ENCODE peak calls at places on chromosomes 11 and 22, in nine cellular contexts. M is neuronal stem cell, X is IMR-90, L is A549, T is heart left ventricle, O is lower lobe of right lung, H is Peyer's patch, F is fibroblast of lung, C is AG04449. G is an unnamed sample.

GRCh38 chr11:68297812-68298658 is 14.4 kb upstream of the LRP5 start:
- DNase-seq in O (peak), X (peak), H (peak), L (peak), M (peak), F (peak), C (no peak), T (peak), G (peak)

GRCh38 chr11:117851091-117851490 is 25.4 kb downstream of the FXYD6 start:
- DNase-seq in X (peak), F (peak), O (no peak), C (no peak), H (no peak), M (no peak), L (no peak), T (peak), G (no peak)

GRCh38 chr11:20000393-20001134 is 159.7 kb downstream of the DBX1 start:
- DNase-seq in T (peak), X (no peak), M (peak), O (peak), F (no peak), C (no peak), L (no peak), H (no peak), G (no peak)

GRCh38 chr11:129960216-129961214 is 42.1 kb downstream of the PRDM10 start:
- DNase-seq in C (peak), F (peak), H (no peak), M (no peak), T (no peak), X (peak), L (peak), O (no peak), G (no peak)

GRCh38 chr11:111745719-111746504 is 20.3 kb downstream of the PPP2R1B start:
- DNase-seq in H (no peak), F (peak), X (peak), T (no peak), M (no peak), L (no peak), C (no peak), O (no peak), G (no peak)

GRCh38 chr11:2312232-2313042 is 10.6 kb downstream of the TSPAN32 start:
- DNase-seq in L (no peak), M (no peak), C (no peak), X (peak), H (peak), F (peak), T (peak), O (peak), G (peak)

GRCh38 chr22:44543781-44544181 is 45.7 kb upstream of the RTL6 start:
- DNase-seq in C (no peak), L (no peak), O (no peak), H (no peak), F (no peak), M (no peak), X (no peak), T (no peak), G (peak)

GRCh38 chr11:66371627-66372415 is at the start of gene SLC29A2:
- DNase-seq in M (peak), F (no peak), X (no peak), H (peak), T (peak), C (no peak), O (peak), L (peak), G (peak)

GRCh38 chr11:46273511-46274205 is 3.8 kb upstream of the CREB3L1 start:
- DNase-seq in H (peak), M (no peak), F (no peak), L (no peak), T (no peak), X (no peak), C (no peak), O (no peak), G (no peak)

GRCh38 chr11:119832132-119832531 is 103.1 kb upstream of the NECTIN1 start:
- DNase-seq in H (peak), F (no peak), X (no peak), L (no peak), O (no peak), T (no peak), C (no peak), M (no peak), G (no peak)

GRCh38 chr11:65586676-65587075 is 8.9 kb downstream of the KCNK7 start:
- DNase-seq in F (peak), X (no peak), T (no peak), M (peak), C (no peak), O (no peak), H (no peak), L (no peak), G (no peak)

GRCh38 chr22:44047891-44048301 is 23.8 kb downstream of the PARVB start:
- DNase-seq in H (no peak), O (no peak), T (no peak), F (no peak), M (no peak), X (no peak), C (no peak), L (no peak), G (no peak)

GRCh38 chr11:46865340-46865739 is 19.3 kb upstream of the CKAP5 start:
- DNase-seq in L (no peak), X (peak), C (peak), T (no peak), O (no peak), F (peak), H (no peak), M (no peak), G (no peak)

GRCh38 chr11:41394562-41395160 is 64.8 kb downstream of the LRRC4C start:
- DNase-seq in H (no peak), X (no peak), C (no peak), O (no peak), L (no peak), M (no peak), F (no peak), T (no peak), G (no peak)

GRCh38 chr11:126547161-126547560 is 191.7 kb downstream of the ST3GAL4 start:
- DNase-seq in M (no peak), F (peak), X (peak), T (no peak), H (no peak), O (no peak), L (no peak), C (peak), G (no peak)

GRCh38 chr11:40294343-40294723 is 1165.1 kb downstream of the LRRC4C start:
- DNase-seq in H (no peak), F (no peak), T (no peak), C (no peak), L (no peak), O (no peak), X (no peak), M (no peak), G (no peak)

GRCh38 chr11:44300881-44301855 is 8.8 kb downstream of the ALX4 start:
- DNase-seq in C (no peak), M (no peak), X (no peak), T (no peak), F (no peak), H (no peak), O (no peak), L (peak), G (no peak)
- H3K4me3 ChIP-seq in C (no peak), M (no peak), X (no peak), T (no peak), F (no peak), H (no peak), O (no peak), L (no peak), G (no peak)

GRCh38 chr22:36981247-36981775 is 37.9 kb downstream of the TST start:
- DNase-seq in F (no peak), H (no peak), X (no peak), T (no peak), M (no peak), C (no peak), L (no peak), O (no peak), G (no peak)

GRCh38 chr22:36979511-36979910 is 39.7 kb downstream of the TST start:
- DNase-seq in L (no peak), C (no peak), F (no peak), T (no peak), H (no peak), X (no peak), M (no peak), O (no peak), G (no peak)

GRCh38 chr22:36979016-36979415 is 40.2 kb downstream of the TST start:
- DNase-seq in C (no peak), O (no peak), L (no peak), T (no peak), X (no peak), F (no peak), M (no peak), H (no peak), G (no peak)

GRCh38 chr22:36977947-36978660 is 41.1 kb downstream of the TST start:
- DNase-seq in T (peak), M (peak), F (peak), H (peak), C (peak), O (peak), L (peak), X (peak), G (peak)

DNA sequence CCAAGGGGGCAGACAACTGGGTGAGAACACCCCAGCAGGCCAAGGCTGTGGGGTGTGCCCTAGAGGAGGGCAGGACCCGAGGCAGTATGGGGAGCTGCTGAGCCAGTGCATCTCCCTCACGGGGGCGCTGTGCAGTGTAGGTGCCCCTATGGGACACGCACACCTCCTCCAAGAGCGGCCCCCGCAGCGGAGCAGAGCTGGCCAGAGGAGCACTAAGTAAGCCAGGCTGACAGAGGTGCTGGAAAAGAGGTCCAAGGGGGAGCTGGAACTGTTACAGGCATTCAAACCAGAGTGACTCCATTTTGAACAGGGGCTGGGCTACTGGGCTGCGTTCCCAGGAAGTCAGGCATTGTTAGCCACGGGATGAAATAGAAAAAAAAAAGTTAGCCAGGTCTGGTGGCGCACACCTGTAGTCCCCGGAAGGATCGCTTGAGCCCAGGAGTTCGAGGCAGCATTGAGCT is 41.8 kb downstream of the TST start:
- DNase-seq in H (peak), O (peak), F (no peak), C (no peak), X (peak), M (peak), L (peak), T (peak), G (peak)
- H3K4me3 ChIP-seq in H (peak), O (peak), F (peak), C (peak), X (peak), M (peak), L (peak), T (peak), G (peak)

GRCh38 chr11:24344222-24344621 is 152.6 kb upstream of the LUZP2 start:
- DNase-seq in T (no peak), L (no peak), M (no peak), C (no peak), O (no peak), F (no peak), X (no peak), H (no peak), G (no peak)
- H3K4me3 ChIP-seq in T (no peak), L (no peak), M (no peak), C (no peak), O (no peak), F (no peak), X (no peak), H (no peak), G (no peak)

DNA sequence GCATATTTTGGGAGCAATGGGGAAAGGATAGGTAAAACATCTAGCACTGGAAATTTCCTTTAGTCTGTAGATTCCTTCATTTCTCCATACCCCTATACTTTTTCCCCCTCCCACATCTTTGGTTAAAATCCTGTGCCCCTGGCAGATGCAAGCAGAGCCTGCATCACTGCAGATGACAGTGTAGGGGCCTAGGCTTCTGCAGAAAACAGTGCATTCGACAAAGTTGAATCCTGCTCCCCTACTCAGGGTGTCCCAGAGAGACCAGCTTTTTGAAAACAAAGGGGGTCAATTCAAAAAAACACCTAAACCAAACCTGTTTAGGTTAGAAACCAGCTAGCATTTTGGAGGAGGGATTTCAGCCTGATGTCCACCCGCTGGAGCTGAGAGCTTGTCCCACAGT is 43.8 kb upstream of the BLID start:
- DNase-seq in C (no peak), L (no peak), O (no peak), H (no peak), X (no peak), F (no peak), M (no peak), T (no peak), G (no peak)
- H3K4me3 ChIP-seq in C (no peak), L (no peak), O (no peak), H (no peak), X (no peak), F (no peak), M (no peak), T (no peak), G (no peak)

GRCh38 chr11:6237903-6238302 is 986 bp upstream of the CNGA4 start:
- DNase-seq in T (no peak), O (no peak), C (no peak), H (no peak), M (no peak), F (no peak), X (no peak), L (no peak), G (no peak)

GRCh38 chr11:6240691-6241285 is 1.9 kb downstream of the CNGA4 start:
- DNase-seq in T (no peak), F (no peak), C (no peak), M (no peak), X (no peak), H (no peak), O (no peak), L (no peak), G (no peak)

GRCh38 chr11:6238902-6239301 is at the start of gene CNGA4:
- DNase-seq in C (no peak), M (no peak), H (no peak), F (no peak), T (no peak), O (no peak), X (no peak), L (no peak), G (no peak)

GRCh38 chr11:6241316-6241715 is 2.4 kb downstream of the CNGA4 start:
- DNase-seq in O (no peak), F (no peak), X (no peak), H (no peak), C (no peak), M (no peak), L (no peak), T (no peak), G (no peak)

DNA sequence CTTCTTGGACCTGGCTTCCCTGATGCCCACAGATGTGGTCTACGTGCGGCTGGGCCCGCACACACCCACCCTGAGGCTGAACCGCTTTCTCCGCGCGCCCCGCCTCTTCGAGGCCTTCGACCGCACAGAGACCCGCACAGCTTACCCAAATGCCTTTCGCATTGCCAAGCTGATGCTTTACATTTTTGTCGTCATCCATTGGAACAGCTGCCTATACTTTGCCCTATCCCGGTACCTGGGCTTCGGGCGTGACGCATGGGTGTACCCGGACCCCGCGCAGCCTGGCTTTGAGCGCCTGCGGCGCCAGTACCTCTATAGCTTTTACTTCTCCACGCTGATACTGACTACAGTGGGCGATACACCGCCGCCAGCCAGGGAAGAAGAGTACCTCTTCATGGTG is 1.2 kb downstream of the CNGA4 start:
- DNase-seq in C (no peak), L (no peak), H (peak), T (no peak), X (no peak), F (no peak), O (no peak), M (no peak), G (no peak)
- H3K4me3 ChIP-seq in C (no peak), L (no peak), H (no peak), T (no peak), X (no peak), F (no peak), O (no peak), M (no peak), G (no peak)

GRCh38 chr22:19958083-19959042 is 16.7 kb upstream of the TXNRD2 start:
- DNase-seq in C (no peak), F (peak), M (no peak), O (peak), L (no peak), H (no peak), X (peak), T (no peak), G (no peak)

GRCh38 chr22:19960491-19961200 is 19.0 kb upstream of the TXNRD2 start:
- DNase-seq in M (no peak), C (no peak), H (no peak), O (peak), F (no peak), T (no peak), L (no peak), X (no peak), G (no peak)

GRCh38 chr22:19959587-19960490 is 18.2 kb upstream of the TXNRD2 start:
- DNase-seq in H (no peak), O (peak), C (no peak), L (no peak), T (no peak), M (no peak), X (no peak), F (no peak), G (no peak)

GRCh38 chr22:19957445-19957844 is 15.8 kb upstream of the TXNRD2 start:
- DNase-seq in F (no peak), L (no peak), H (no peak), X (no peak), T (no peak), M (no peak), O (peak), C (no peak), G (no peak)

DNA sequence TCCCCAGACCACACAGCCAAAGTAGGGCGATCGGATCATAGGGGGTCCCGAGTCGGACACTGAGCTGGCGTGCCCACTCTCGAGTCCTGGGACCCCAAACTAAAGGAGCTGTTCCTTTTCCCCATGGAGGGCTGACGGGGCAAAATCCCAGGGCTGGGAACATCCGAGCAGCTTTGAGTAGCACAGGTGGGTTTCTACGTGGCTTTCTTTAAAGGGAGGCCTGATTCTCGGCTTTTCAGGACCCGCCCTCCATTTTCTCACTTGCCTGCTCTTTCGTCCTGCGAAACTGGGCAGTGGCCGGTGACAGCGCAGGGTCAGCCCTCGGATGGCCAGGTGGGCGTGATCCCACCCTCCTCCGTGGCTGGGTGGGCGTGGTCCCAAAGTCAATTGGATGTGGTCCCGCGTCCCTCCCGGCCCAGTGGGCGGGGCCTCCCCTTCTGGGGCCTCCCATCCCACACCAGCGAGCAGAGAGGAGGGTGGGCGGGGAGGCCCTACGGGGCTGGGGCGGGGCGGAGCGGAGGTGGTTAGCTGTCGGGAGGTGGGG is 17.5 kb upstream of the TXNRD2 start:
- DNase-seq in H (peak), F (peak), L (no peak), X (peak), O (peak), M (peak), C (no peak), T (peak), G (peak)
- H3K4me3 ChIP-seq in H (peak), F (no peak), L (no peak), X (no peak), O (peak), M (no peak), C (peak), T (peak), G (peak)

GRCh38 chr22:49966716-49967332 is 6.3 kb downstream of the PIM3 start:
- DNase-seq in O (peak), M (no peak), H (peak), F (peak), C (no peak), X (no peak), T (peak), L (no peak), G (peak)
- H3K4me3 ChIP-seq in O (peak), M (no peak), H (peak), F (peak), C (no peak), X (no peak), T (peak), L (no peak), G (peak)